ENCODE peak calls at places on chromosomes 7 and 10, in eight cellular contexts. One of them, this sample, is unnamed.

GRCh38 chr10:17665742-17666141 is 21.8 kb downstream of the STAM start:
- DNase-seq in Peyer's patch: no peak
- DNase-seq in neural progenitor cell: no peak
- DNase-seq in effector memory CD4-positive, alpha-beta T cell: no peak
- DNase-seq in SJSA1: peak; percentile 79
- DNase-seq in HAP-1: no peak
- DNase-seq in A549: no peak
- DNase-seq in IMR-90: peak; percentile 95
- DNase-seq in this sample: no peak

GRCh38 chr7:14666304-14666703 is 236.2 kb downstream of the DGKB start:
- DNase-seq in SJSA1: no peak
- DNase-seq in effector memory CD4-positive, alpha-beta T cell: no peak
- DNase-seq in IMR-90: no peak
- DNase-seq in Peyer's patch: no peak
- DNase-seq in HAP-1: no peak
- DNase-seq in neural progenitor cell: no peak
- DNase-seq in A549: no peak
- DNase-seq in this sample: no peak

GRCh38 chr10:35626971-35627507 is 15.1 kb downstream of the FZD8 start:
- DNase-seq in SJSA1: no peak
- DNase-seq in Peyer's patch: no peak
- DNase-seq in HAP-1: no peak
- DNase-seq in A549: no peak
- DNase-seq in IMR-90: peak; percentile 68
- DNase-seq in neural progenitor cell: no peak
- DNase-seq in effector memory CD4-positive, alpha-beta T cell: no peak
- DNase-seq in this sample: no peak

GRCh38 chr7:112877671-112878460 is 87.7 kb upstream of the TMEM168 start:
- DNase-seq in Peyer's patch: no peak
- DNase-seq in IMR-90: no peak
- DNase-seq in HAP-1: no peak
- DNase-seq in A549: no peak
- DNase-seq in neural progenitor cell: no peak
- DNase-seq in effector memory CD4-positive, alpha-beta T cell: no peak
- DNase-seq in SJSA1: no peak
- DNase-seq in this sample: no peak

GRCh38 chr7:106570948-106571418 is 90.0 kb downstream of the CCDC71L start:
- DNase-seq in Peyer's patch: no peak
- DNase-seq in HAP-1: no peak
- DNase-seq in neural progenitor cell: no peak
- DNase-seq in SJSA1: no peak
- DNase-seq in effector memory CD4-positive, alpha-beta T cell: no peak
- DNase-seq in A549: no peak
- DNase-seq in IMR-90: peak; percentile 15
- DNase-seq in this sample: no peak

GRCh38 chr7:148906707-148907498 is 22.8 kb upstream of the EZH2 start:
- DNase-seq in effector memory CD4-positive, alpha-beta T cell: no peak
- DNase-seq in A549: no peak
- DNase-seq in SJSA1: no peak
- DNase-seq in HAP-1: no peak
- DNase-seq in IMR-90: no peak
- DNase-seq in Peyer's patch: no peak
- DNase-seq in neural progenitor cell: no peak
- DNase-seq in this sample: no peak

GRCh38 chr7:128916643-128916915 is 6.1 kb upstream of the KCP start:
- DNase-seq in Peyer's patch: peak; percentile 21
- DNase-seq in neural progenitor cell: no peak
- DNase-seq in effector memory CD4-positive, alpha-beta T cell: no peak
- DNase-seq in SJSA1: no peak
- DNase-seq in HAP-1: no peak
- DNase-seq in A549: no peak
- DNase-seq in IMR-90: no peak
- DNase-seq in this sample: no peak

GRCh38 chr7:156158213-156158612 is 345.9 kb upstream of the SHH start:
- DNase-seq in neural progenitor cell: no peak
- DNase-seq in effector memory CD4-positive, alpha-beta T cell: no peak
- DNase-seq in Peyer's patch: no peak
- DNase-seq in IMR-90: no peak
- DNase-seq in A549: no peak
- DNase-seq in SJSA1: no peak
- DNase-seq in HAP-1: no peak
- DNase-seq in this sample: no peak

GRCh38 chr10:110354322-110354766 is 49.6 kb upstream of the SMNDC1 start:
- DNase-seq in HAP-1: peak; percentile 9
- DNase-seq in Peyer's patch: peak; percentile 96
- DNase-seq in neural progenitor cell: peak; percentile 87
- DNase-seq in SJSA1: peak; percentile 76
- DNase-seq in A549: peak; percentile 69
- DNase-seq in effector memory CD4-positive, alpha-beta T cell: peak; percentile 68
- DNase-seq in IMR-90: peak; percentile 90
- DNase-seq in this sample: peak; percentile 86

GRCh38 chr10:113031147-113031546 is 81.1 kb downstream of the TCF7L2 start:
- DNase-seq in IMR-90: no peak
- DNase-seq in effector memory CD4-positive, alpha-beta T cell: no peak
- DNase-seq in A549: no peak
- DNase-seq in HAP-1: no peak
- DNase-seq in neural progenitor cell: no peak
- DNase-seq in SJSA1: no peak
- DNase-seq in Peyer's patch: no peak
- DNase-seq in this sample: no peak

GRCh38 chr7:131950758-131951157 is 394.3 kb upstream of the PODXL start:
- DNase-seq in Peyer's patch: no peak
- DNase-seq in HAP-1: no peak
- DNase-seq in effector memory CD4-positive, alpha-beta T cell: no peak
- DNase-seq in A549: no peak
- DNase-seq in IMR-90: no peak
- DNase-seq in SJSA1: no peak
- DNase-seq in neural progenitor cell: no peak
- DNase-seq in this sample: no peak

GRCh38 chr7:69818647-69819161 is 220.4 kb downstream of the AUTS2 start:
- DNase-seq in HAP-1: no peak
- DNase-seq in SJSA1: no peak
- DNase-seq in IMR-90: no peak
- DNase-seq in effector memory CD4-positive, alpha-beta T cell: no peak
- DNase-seq in neural progenitor cell: no peak
- DNase-seq in A549: no peak
- DNase-seq in Peyer's patch: no peak
- DNase-seq in this sample: no peak

GRCh38 chr10:97676770-97677581 is 10.1 kb downstream of the AVPI1 start:
- DNase-seq in IMR-90: peak; percentile 63
- DNase-seq in neural progenitor cell: peak; percentile 71
- DNase-seq in effector memory CD4-positive, alpha-beta T cell: peak; percentile 36
- DNase-seq in Peyer's patch: peak; percentile 69
- DNase-seq in A549: peak; percentile 83
- DNase-seq in SJSA1: peak; percentile 47
- DNase-seq in HAP-1: peak; percentile 55
- DNase-seq in this sample: peak; percentile 41

GRCh38 chr10:6647811-6648526 is 67.9 kb upstream of the PRKCQ start:
- DNase-seq in SJSA1: peak; percentile 36
- DNase-seq in IMR-90: no peak
- DNase-seq in effector memory CD4-positive, alpha-beta T cell: peak; percentile 55
- DNase-seq in HAP-1: peak; percentile 48
- DNase-seq in neural progenitor cell: peak; percentile 82
- DNase-seq in Peyer's patch: peak; percentile 71
- DNase-seq in A549: peak; percentile 59
- DNase-seq in this sample: peak; percentile 54

GRCh38 chr7:30659312-30659711 is 22.9 kb downstream of the CRHR2 start:
- DNase-seq in A549: no peak
- DNase-seq in HAP-1: no peak
- DNase-seq in Peyer's patch: no peak
- DNase-seq in IMR-90: peak; percentile 8
- DNase-seq in SJSA1: no peak
- DNase-seq in effector memory CD4-positive, alpha-beta T cell: no peak
- DNase-seq in neural progenitor cell: no peak
- DNase-seq in this sample: no peak

GRCh38 chr7:30657131-30657530 is 25.1 kb downstream of the CRHR2 start:
- DNase-seq in Peyer's patch: no peak
- DNase-seq in SJSA1: no peak
- DNase-seq in effector memory CD4-positive, alpha-beta T cell: no peak
- DNase-seq in IMR-90: no peak
- DNase-seq in A549: no peak
- DNase-seq in neural progenitor cell: no peak
- DNase-seq in HAP-1: no peak
- DNase-seq in this sample: no peak

GRCh38 chr7:30656611-30657010 is 25.6 kb downstream of the CRHR2 start:
- DNase-seq in Peyer's patch: no peak
- DNase-seq in neural progenitor cell: no peak
- DNase-seq in IMR-90: no peak
- DNase-seq in effector memory CD4-positive, alpha-beta T cell: no peak
- DNase-seq in A549: no peak
- DNase-seq in HAP-1: no peak
- DNase-seq in SJSA1: no peak
- DNase-seq in this sample: no peak

GRCh38 chr7:30660331-30661255 is 21.7 kb downstream of the CRHR2 start:
- DNase-seq in Peyer's patch: no peak
- DNase-seq in effector memory CD4-positive, alpha-beta T cell: no peak
- DNase-seq in neural progenitor cell: no peak
- DNase-seq in SJSA1: no peak
- DNase-seq in A549: no peak
- DNase-seq in IMR-90: no peak
- DNase-seq in HAP-1: no peak
- DNase-seq in this sample: no peak

DNA sequence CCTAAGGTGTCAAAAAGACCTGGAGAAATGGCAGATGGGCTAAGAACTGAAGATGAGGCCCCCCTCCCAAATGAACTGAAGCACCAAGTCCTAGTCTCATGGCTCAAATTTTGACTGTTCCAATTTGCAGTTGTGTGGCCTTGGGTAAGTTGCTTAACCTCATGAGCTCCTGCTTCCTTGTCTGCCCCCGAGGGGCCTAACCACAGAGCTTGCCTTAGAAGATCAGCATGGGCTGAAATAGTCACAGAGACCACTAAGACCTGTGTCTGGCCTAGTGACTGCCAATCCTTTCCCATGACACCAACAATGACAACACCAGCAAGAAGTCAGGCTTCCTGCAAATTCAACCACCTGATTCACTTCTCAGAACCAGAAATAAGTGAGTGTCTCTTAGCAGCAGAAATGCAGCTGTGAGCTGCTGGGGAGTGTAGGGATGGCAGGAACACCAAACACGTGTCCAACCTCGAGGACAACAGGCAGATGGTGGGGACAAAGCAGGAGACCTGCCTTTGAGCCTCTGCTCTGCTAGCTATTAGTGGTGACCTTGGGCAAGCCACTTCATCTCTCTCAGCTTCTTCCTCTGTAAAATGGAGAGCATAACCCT is 23.7 kb downstream of the CRHR2 start:
- DNase-seq in A549: no peak
- DNase-seq in HAP-1: no peak
- DNase-seq in SJSA1: no peak
- DNase-seq in IMR-90: no peak
- DNase-seq in Peyer's patch: no peak
- DNase-seq in effector memory CD4-positive, alpha-beta T cell: no peak
- DNase-seq in neural progenitor cell: no peak
- DNase-seq in this sample: no peak
- H3K4me1 ChIP-seq in A549: no peaks in the 10 kb centered on the region
- H3K4me1 ChIP-seq in HAP-1: no peaks in the 10 kb centered on the region
- H3K4me1 ChIP-seq in SJSA1: no peaks in the 10 kb centered on the region
- H3K4me1 ChIP-seq in IMR-90: no peaks in the 10 kb centered on the region
- H3K4me1 ChIP-seq in Peyer's patch: no peaks in the 10 kb centered on the region
- H3K4me1 ChIP-seq in effector memory CD4-positive, alpha-beta T cell: no peaks in the 10 kb centered on the region
- H3K4me1 ChIP-seq in neural progenitor cell: no peaks in the 10 kb centered on the region
- H3K4me1 ChIP-seq in this sample: no peaks in the 10 kb centered on the region

DNA sequence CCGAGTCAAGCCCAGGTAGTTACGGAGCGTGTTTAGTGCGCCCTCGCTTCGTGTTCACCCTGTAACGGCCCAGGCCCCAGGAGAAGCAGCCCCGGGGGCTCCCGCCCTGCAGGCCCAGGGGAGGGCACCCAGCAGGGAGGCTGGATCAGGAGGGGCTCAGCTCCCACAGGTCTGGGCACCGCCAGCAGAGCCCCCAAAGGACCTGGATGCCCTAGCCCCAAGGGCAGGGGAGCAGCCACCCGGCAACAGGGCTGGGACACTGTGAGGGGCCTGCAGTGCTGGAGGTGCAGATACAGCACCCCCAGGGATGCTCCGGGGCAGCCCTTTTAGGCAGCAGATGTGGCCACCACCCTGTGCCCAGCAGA is 35.2 kb downstream of the PWWP2B start:
- DNase-seq in SJSA1: no peak
- DNase-seq in IMR-90: no peak
- DNase-seq in HAP-1: no peak
- DNase-seq in A549: no peak
- DNase-seq in Peyer's patch: no peak
- DNase-seq in neural progenitor cell: no peak
- DNase-seq in effector memory CD4-positive, alpha-beta T cell: no peak
- DNase-seq in this sample: no peak
- H3K9me3 ChIP-seq in SJSA1: no peaks in the 10 kb centered on the region
- H3K9me3 ChIP-seq in IMR-90: no peaks in the 10 kb centered on the region
- H3K9me3 ChIP-seq in HAP-1: no peaks in the 10 kb centered on the region
- H3K9me3 ChIP-seq in A549: no peaks in the 10 kb centered on the region
- H3K9me3 ChIP-seq in Peyer's patch: no peaks in the 10 kb centered on the region
- H3K9me3 ChIP-seq in neural progenitor cell: no peaks in the 10 kb centered on the region
- H3K9me3 ChIP-seq in effector memory CD4-positive, alpha-beta T cell: no peaks in the 10 kb centered on the region
- H3K9me3 ChIP-seq in this sample: no peaks in the 10 kb centered on the region

DNA sequence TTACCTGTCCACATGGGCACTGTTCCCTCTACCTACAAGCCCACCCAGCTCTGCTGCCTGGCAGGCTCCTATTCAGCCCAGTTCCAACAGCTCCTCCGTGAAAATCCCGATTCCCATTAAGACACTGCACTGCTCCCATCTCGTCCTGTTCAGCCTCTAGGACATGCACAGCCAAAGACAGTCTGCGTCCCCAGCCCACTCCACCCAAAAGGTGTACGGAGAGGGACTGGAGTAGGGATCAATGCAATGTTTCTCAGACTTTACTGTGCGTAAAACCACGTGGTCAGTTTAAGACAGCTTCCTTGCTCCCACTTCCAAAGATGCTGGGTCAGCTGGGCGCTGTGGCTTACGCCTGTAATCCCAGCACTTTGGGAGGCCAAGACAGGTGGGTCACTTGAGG is 19.9 kb downstream of the FGFR2 start:
- DNase-seq in neural progenitor cell: no peak
- DNase-seq in SJSA1: no peak
- DNase-seq in A549: no peak
- DNase-seq in IMR-90: no peak
- DNase-seq in effector memory CD4-positive, alpha-beta T cell: no peak
- DNase-seq in Peyer's patch: no peak
- DNase-seq in HAP-1: no peak
- DNase-seq in this sample: no peak
- H3K4me1 ChIP-seq in neural progenitor cell: peaks cover 39% of the 10 kb centered on the region
- H3K4me1 ChIP-seq in SJSA1: no peaks in the 10 kb centered on the region
- H3K4me1 ChIP-seq in A549: no peaks in the 10 kb centered on the region
- H3K4me1 ChIP-seq in IMR-90: no peaks in the 10 kb centered on the region
- H3K4me1 ChIP-seq in effector memory CD4-positive, alpha-beta T cell: no peaks in the 10 kb centered on the region
- H3K4me1 ChIP-seq in Peyer's patch: no peaks in the 10 kb centered on the region
- H3K4me1 ChIP-seq in HAP-1: peaks cover 2% of the 10 kb centered on the region
- H3K4me1 ChIP-seq in this sample: peaks cover 11% of the 10 kb centered on the region

DNA sequence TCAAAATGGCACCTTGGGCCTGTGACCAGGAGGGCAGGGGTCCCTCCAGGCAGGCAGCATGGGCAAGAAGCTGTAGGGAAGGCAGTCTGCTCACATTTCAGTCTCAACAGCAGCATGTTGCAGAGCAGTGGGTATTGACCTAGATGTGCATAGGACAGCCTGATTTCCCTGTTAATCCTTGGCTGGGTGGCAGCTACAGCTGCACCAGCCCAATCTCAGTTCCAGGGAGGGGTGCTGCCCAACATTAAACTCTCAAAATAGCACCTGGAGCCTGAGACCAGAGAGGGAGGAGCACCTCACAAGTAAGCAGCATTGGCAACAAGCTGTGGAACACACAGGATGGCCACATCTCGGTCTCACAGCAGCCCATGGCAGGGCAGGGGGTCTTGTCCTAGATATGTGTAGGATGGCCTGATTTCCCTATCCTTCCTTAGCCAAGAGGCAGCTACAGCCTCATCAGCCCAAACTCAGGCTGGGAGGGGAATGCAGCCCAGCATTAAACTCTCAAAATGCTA is 10.3 kb downstream of the TMEM140 start:
- DNase-seq in A549: no peak
- DNase-seq in effector memory CD4-positive, alpha-beta T cell: no peak
- DNase-seq in IMR-90: no peak
- DNase-seq in Peyer's patch: no peak
- DNase-seq in HAP-1: no peak
- DNase-seq in neural progenitor cell: no peak
- DNase-seq in SJSA1: no peak
- DNase-seq in this sample: no peak
- H3K9me3 ChIP-seq in A549: peaks cover 45% of the 10 kb centered on the region
- H3K9me3 ChIP-seq in effector memory CD4-positive, alpha-beta T cell: peaks cover 10% of the 10 kb centered on the region
- H3K9me3 ChIP-seq in IMR-90: peaks cover 5% of the 10 kb centered on the region
- H3K9me3 ChIP-seq in Peyer's patch: no peaks in the 10 kb centered on the region
- H3K9me3 ChIP-seq in HAP-1: peaks cover 6% of the 10 kb centered on the region
- H3K9me3 ChIP-seq in neural progenitor cell: peaks cover 15% of the 10 kb centered on the region
- H3K9me3 ChIP-seq in SJSA1: peaks cover 8% of the 10 kb centered on the region
- H3K9me3 ChIP-seq in this sample: no peaks in the 10 kb centered on the region